ENCODE peak calls at places on chromosome 13, in seven cellular contexts. Z is naive thymus-derived CD4-positive, alpha-beta T cell; L is ascending aorta; R is NCI-H345; U is left cardiac atrium; T is ELF-1; E is stimulated activated naive B cell treated with anti-CD40 and anti-IgM and Interleukin-4, amounts not matched to agents 10 μg/mL and 1 μg/mL and 100 μg/mL, for 72 hours. M is an unnamed sample.

GRCh38 chr13:39132286-39132685 is 94.0 kb downstream of the NHLRC3 start:
- DNase-seq in U (no peak), R (no peak), Z (no peak), T (no peak), L (no peak), E (no peak), M (no peak)

GRCh38 chr13:42970824-42971669 is 21.0 kb downstream of the EPSTI1 start:
- DNase-seq in T (peak), R (no peak), L (no peak), E (no peak), Z (peak), U (no peak), M (no peak)

GRCh38 chr13:73677041-73677589 is 457.1 kb downstream of the KLF12 start:
- DNase-seq in R (peak), E (no peak), U (no peak), L (no peak), Z (no peak), T (no peak), M (no peak)

GRCh38 chr13:77985866-77986636 is 67.4 kb upstream of the EDNRB start:
- DNase-seq in R (no peak), T (no peak), L (no peak), U (no peak), Z (no peak), E (no peak), M (no peak)

GRCh38 chr13:113616991-113617749 is 32.6 kb downstream of the TFDP1 start:
- DNase-seq in L (no peak), T (peak), R (peak), E (no peak), U (no peak), Z (no peak), M (peak)

GRCh38 chr13:35292329-35292728 is 184.2 kb downstream of the MAB21L1 start:
- DNase-seq in T (no peak), E (no peak), R (no peak), Z (no peak), L (no peak), U (no peak), M (no peak)

GRCh38 chr13:97567510-97568243 is 133.7 kb downstream of the RAP2A start:
- DNase-seq in R (no peak), T (peak), U (no peak), E (peak), L (no peak), Z (no peak), M (no peak)

GRCh38 chr13:34207872-34208271 is 389.9 kb downstream of the RFC3 start:
- DNase-seq in L (no peak), R (no peak), Z (no peak), E (no peak), U (no peak), T (no peak), M (no peak)

GRCh38 chr13:106182404-106182803 is 353.1 kb downstream of the EFNB2 start:
- DNase-seq in L (no peak), E (no peak), Z (no peak), U (no peak), T (no peak), R (no peak), M (no peak)

M was measured in DMS79 treated with DMSO at 0.1 percent for 48 hours.